ENCODE peak calls at places on chromosomes 7 and 10, in ten cellular contexts. One of them, this sample, is unnamed.
A peak's percentile ranks its signal among the peaks of the same experiment; 100 is the strongest.

GRCh38 chr7:98867271-98867701 is 2.5 kb downstream of the TMEM130 start:
- DNase-seq in GM12878: no peak
- DNase-seq in stimulated activated CD8-positive, alpha-beta memory T cell treated with anti-CD3 and anti-CD28 coated beads, Interleukin-7, amount 100 ng/mL, for 4 hours: no peak
- DNase-seq in AG04450: no peak
- DNase-seq in dorsolateral prefrontal cortex: peak; percentile 50
- DNase-seq in NCI-H1105 treated with DMSO at 0.1 percent for 48 hours: no peak
- DNase-seq in AG08395: peak; percentile 45
- DNase-seq in hypothalamus: no peak
- DNase-seq in hepatic stellate cell: peak; percentile 75
- DNase-seq in iris pigment epithelial cell: no peak
- DNase-seq in this sample: no peak

GRCh38 chr10:110221721-110222261 is 14.4 kb downstream of the MXI1 start:
- DNase-seq in GM12878: no peak
- DNase-seq in stimulated activated CD8-positive, alpha-beta memory T cell treated with anti-CD3 and anti-CD28 coated beads, Interleukin-7, amount 100 ng/mL, for 4 hours: peak; percentile 70
- DNase-seq in AG04450: peak; percentile 88
- DNase-seq in dorsolateral prefrontal cortex: peak; percentile 82
- DNase-seq in NCI-H1105 treated with DMSO at 0.1 percent for 48 hours: peak; percentile 65
- DNase-seq in AG08395: peak; percentile 78
- DNase-seq in hypothalamus: no peak
- DNase-seq in hepatic stellate cell: peak; percentile 82
- DNase-seq in iris pigment epithelial cell: peak; percentile 95
- DNase-seq in this sample: peak; percentile 88

GRCh38 chr10:133124357-133125211 is 35.4 kb upstream of the KNDC1 start:
- DNase-seq in GM12878: no peak
- DNase-seq in stimulated activated CD8-positive, alpha-beta memory T cell treated with anti-CD3 and anti-CD28 coated beads, Interleukin-7, amount 100 ng/mL, for 4 hours: no peak
- DNase-seq in AG04450: no peak
- DNase-seq in dorsolateral prefrontal cortex: no peak
- DNase-seq in NCI-H1105 treated with DMSO at 0.1 percent for 48 hours: no peak
- DNase-seq in AG08395: peak; percentile 74
- DNase-seq in hypothalamus: no peak
- DNase-seq in hepatic stellate cell: peak; percentile 61
- DNase-seq in iris pigment epithelial cell: peak; percentile 28
- DNase-seq in this sample: no peak

GRCh38 chr7:105454058-105454739 is 65.5 kb upstream of the SRPK2 start:
- DNase-seq in GM12878: no peak
- DNase-seq in stimulated activated CD8-positive, alpha-beta memory T cell treated with anti-CD3 and anti-CD28 coated beads, Interleukin-7, amount 100 ng/mL, for 4 hours: no peak
- DNase-seq in AG04450: peak; percentile 60
- DNase-seq in dorsolateral prefrontal cortex: no peak
- DNase-seq in NCI-H1105 treated with DMSO at 0.1 percent for 48 hours: no peak
- DNase-seq in AG08395: peak; percentile 86
- DNase-seq in hypothalamus: no peak
- DNase-seq in hepatic stellate cell: peak; percentile 76
- DNase-seq in iris pigment epithelial cell: peak; percentile 84
- DNase-seq in this sample: peak; percentile 68

GRCh38 chr7:36054642-36055041 is 98.4 kb upstream of the EEPD1 start:
- DNase-seq in GM12878: no peak
- DNase-seq in stimulated activated CD8-positive, alpha-beta memory T cell treated with anti-CD3 and anti-CD28 coated beads, Interleukin-7, amount 100 ng/mL, for 4 hours: no peak
- DNase-seq in AG04450: no peak
- DNase-seq in dorsolateral prefrontal cortex: no peak
- DNase-seq in NCI-H1105 treated with DMSO at 0.1 percent for 48 hours: no peak
- DNase-seq in AG08395: no peak
- DNase-seq in hypothalamus: no peak
- DNase-seq in hepatic stellate cell: no peak
- DNase-seq in iris pigment epithelial cell: no peak
- DNase-seq in this sample: no peak

GRCh38 chr10:86257683-86258082 is 108.9 kb downstream of the GRID1 start:
- DNase-seq in GM12878: no peak
- DNase-seq in stimulated activated CD8-positive, alpha-beta memory T cell treated with anti-CD3 and anti-CD28 coated beads, Interleukin-7, amount 100 ng/mL, for 4 hours: no peak
- DNase-seq in AG04450: no peak
- DNase-seq in dorsolateral prefrontal cortex: peak; percentile 5
- DNase-seq in NCI-H1105 treated with DMSO at 0.1 percent for 48 hours: no peak
- DNase-seq in AG08395: no peak
- DNase-seq in hypothalamus: no peak
- DNase-seq in hepatic stellate cell: no peak
- DNase-seq in iris pigment epithelial cell: no peak
- DNase-seq in this sample: no peak

GRCh38 chr7:157910446-157910845 is 573.6 kb downstream of the DNAJB6 start:
- DNase-seq in GM12878: no peak
- DNase-seq in stimulated activated CD8-positive, alpha-beta memory T cell treated with anti-CD3 and anti-CD28 coated beads, Interleukin-7, amount 100 ng/mL, for 4 hours: no peak
- DNase-seq in AG04450: no peak
- DNase-seq in dorsolateral prefrontal cortex: no peak
- DNase-seq in NCI-H1105 treated with DMSO at 0.1 percent for 48 hours: no peak
- DNase-seq in AG08395: no peak
- DNase-seq in hypothalamus: no peak
- DNase-seq in hepatic stellate cell: no peak
- DNase-seq in iris pigment epithelial cell: no peak
- DNase-seq in this sample: no peak

GRCh38 chr7:111933614-111934013 is 272.6 kb downstream of the DOCK4 start:
- DNase-seq in GM12878: no peak
- DNase-seq in stimulated activated CD8-positive, alpha-beta memory T cell treated with anti-CD3 and anti-CD28 coated beads, Interleukin-7, amount 100 ng/mL, for 4 hours: no peak
- DNase-seq in AG04450: no peak
- DNase-seq in dorsolateral prefrontal cortex: no peak
- DNase-seq in NCI-H1105 treated with DMSO at 0.1 percent for 48 hours: no peak
- DNase-seq in AG08395: peak; percentile 75
- DNase-seq in hypothalamus: no peak
- DNase-seq in hepatic stellate cell: no peak
- DNase-seq in iris pigment epithelial cell: no peak
- DNase-seq in this sample: no peak

GRCh38 chr7:140841316-140841715 is 83.4 kb downstream of the BRAF start:
- DNase-seq in GM12878: no peak
- DNase-seq in stimulated activated CD8-positive, alpha-beta memory T cell treated with anti-CD3 and anti-CD28 coated beads, Interleukin-7, amount 100 ng/mL, for 4 hours: no peak
- DNase-seq in AG04450: no peak
- DNase-seq in dorsolateral prefrontal cortex: no peak
- DNase-seq in NCI-H1105 treated with DMSO at 0.1 percent for 48 hours: no peak
- DNase-seq in AG08395: no peak
- DNase-seq in hypothalamus: no peak
- DNase-seq in hepatic stellate cell: no peak
- DNase-seq in iris pigment epithelial cell: no peak
- DNase-seq in this sample: no peak

GRCh38 chr7:111710839-111711380 is 148.6 kb upstream of the IMMP2L start:
- DNase-seq in GM12878: no peak
- DNase-seq in stimulated activated CD8-positive, alpha-beta memory T cell treated with anti-CD3 and anti-CD28 coated beads, Interleukin-7, amount 100 ng/mL, for 4 hours: no peak
- DNase-seq in AG04450: no peak
- DNase-seq in dorsolateral prefrontal cortex: no peak
- DNase-seq in NCI-H1105 treated with DMSO at 0.1 percent for 48 hours: no peak
- DNase-seq in AG08395: no peak
- DNase-seq in hypothalamus: no peak
- DNase-seq in hepatic stellate cell: no peak
- DNase-seq in iris pigment epithelial cell: no peak
- DNase-seq in this sample: no peak

GRCh38 chr7:134458341-134458805 is 527 bp downstream of the AKR1B1 start:
- DNase-seq in GM12878: peak; percentile 9
- DNase-seq in stimulated activated CD8-positive, alpha-beta memory T cell treated with anti-CD3 and anti-CD28 coated beads, Interleukin-7, amount 100 ng/mL, for 4 hours: peak; percentile 25
- DNase-seq in AG04450: no peak
- DNase-seq in dorsolateral prefrontal cortex: peak; percentile 52
- DNase-seq in NCI-H1105 treated with DMSO at 0.1 percent for 48 hours: peak; percentile 56
- DNase-seq in AG08395: peak; percentile 49
- DNase-seq in hypothalamus: peak; percentile 30
- DNase-seq in hepatic stellate cell: peak; percentile 68
- DNase-seq in iris pigment epithelial cell: no peak
- DNase-seq in this sample: peak; percentile 74

GRCh38 chr7:64863021-64863420 is 40.1 kb upstream of the ZNF273 start:
- DNase-seq in GM12878: no peak
- DNase-seq in stimulated activated CD8-positive, alpha-beta memory T cell treated with anti-CD3 and anti-CD28 coated beads, Interleukin-7, amount 100 ng/mL, for 4 hours: no peak
- DNase-seq in AG04450: no peak
- DNase-seq in dorsolateral prefrontal cortex: no peak
- DNase-seq in NCI-H1105 treated with DMSO at 0.1 percent for 48 hours: no peak
- DNase-seq in AG08395: no peak
- DNase-seq in hypothalamus: no peak
- DNase-seq in hepatic stellate cell: no peak
- DNase-seq in iris pigment epithelial cell: no peak
- DNase-seq in this sample: no peak

GRCh38 chr10:60310746-60311145 is 78.9 kb downstream of the ANK3 start:
- DNase-seq in GM12878: no peak
- DNase-seq in stimulated activated CD8-positive, alpha-beta memory T cell treated with anti-CD3 and anti-CD28 coated beads, Interleukin-7, amount 100 ng/mL, for 4 hours: no peak
- DNase-seq in AG04450: no peak
- DNase-seq in dorsolateral prefrontal cortex: no peak
- DNase-seq in NCI-H1105 treated with DMSO at 0.1 percent for 48 hours: no peak
- DNase-seq in AG08395: no peak
- DNase-seq in hypothalamus: no peak
- DNase-seq in hepatic stellate cell: no peak
- DNase-seq in iris pigment epithelial cell: no peak
- DNase-seq in this sample: no peak

GRCh38 chr10:63773962-63774361 is 252.8 kb downstream of the REEP3 start:
- DNase-seq in GM12878: no peak
- DNase-seq in stimulated activated CD8-positive, alpha-beta memory T cell treated with anti-CD3 and anti-CD28 coated beads, Interleukin-7, amount 100 ng/mL, for 4 hours: no peak
- DNase-seq in AG04450: no peak
- DNase-seq in dorsolateral prefrontal cortex: no peak
- DNase-seq in NCI-H1105 treated with DMSO at 0.1 percent for 48 hours: no peak
- DNase-seq in AG08395: no peak
- DNase-seq in hypothalamus: no peak
- DNase-seq in hepatic stellate cell: no peak
- DNase-seq in iris pigment epithelial cell: no peak
- DNase-seq in this sample: no peak

GRCh38 chr10:338176-339037 is 203.2 kb downstream of the ZMYND11 start:
- DNase-seq in GM12878: no peak
- DNase-seq in stimulated activated CD8-positive, alpha-beta memory T cell treated with anti-CD3 and anti-CD28 coated beads, Interleukin-7, amount 100 ng/mL, for 4 hours: no peak
- DNase-seq in AG04450: no peak
- DNase-seq in dorsolateral prefrontal cortex: peak; percentile 16
- DNase-seq in NCI-H1105 treated with DMSO at 0.1 percent for 48 hours: no peak
- DNase-seq in AG08395: no peak
- DNase-seq in hypothalamus: no peak
- DNase-seq in hepatic stellate cell: no peak
- DNase-seq in iris pigment epithelial cell: peak; percentile 21
- DNase-seq in this sample: peak; percentile 6

GRCh38 chr10:4719040-4719439 is 107.0 kb upstream of the AKR1E2 start:
- DNase-seq in GM12878: no peak
- DNase-seq in stimulated activated CD8-positive, alpha-beta memory T cell treated with anti-CD3 and anti-CD28 coated beads, Interleukin-7, amount 100 ng/mL, for 4 hours: no peak
- DNase-seq in AG04450: no peak
- DNase-seq in dorsolateral prefrontal cortex: no peak
- DNase-seq in NCI-H1105 treated with DMSO at 0.1 percent for 48 hours: no peak
- DNase-seq in AG08395: no peak
- DNase-seq in hypothalamus: no peak
- DNase-seq in hepatic stellate cell: no peak
- DNase-seq in iris pigment epithelial cell: no peak
- DNase-seq in this sample: no peak

GRCh38 chr7:140239653-140239935 is 62.8 kb upstream of the KDM7A start:
- DNase-seq in GM12878: no peak
- DNase-seq in stimulated activated CD8-positive, alpha-beta memory T cell treated with anti-CD3 and anti-CD28 coated beads, Interleukin-7, amount 100 ng/mL, for 4 hours: no peak
- DNase-seq in AG04450: no peak
- DNase-seq in dorsolateral prefrontal cortex: no peak
- DNase-seq in NCI-H1105 treated with DMSO at 0.1 percent for 48 hours: no peak
- DNase-seq in AG08395: no peak
- DNase-seq in hypothalamus: no peak
- DNase-seq in hepatic stellate cell: no peak
- DNase-seq in iris pigment epithelial cell: no peak
- DNase-seq in this sample: no peak

GRCh38 chr10:35127289-35127891 is 744 bp downstream of the CREM start:
- DNase-seq in GM12878: no peak
- DNase-seq in stimulated activated CD8-positive, alpha-beta memory T cell treated with anti-CD3 and anti-CD28 coated beads, Interleukin-7, amount 100 ng/mL, for 4 hours: peak; percentile 26
- DNase-seq in AG04450: peak; percentile 18
- DNase-seq in dorsolateral prefrontal cortex: peak; percentile 41
- DNase-seq in NCI-H1105 treated with DMSO at 0.1 percent for 48 hours: peak; percentile 1
- DNase-seq in AG08395: peak; percentile 64
- DNase-seq in hypothalamus: no peak
- DNase-seq in hepatic stellate cell: peak; percentile 63
- DNase-seq in iris pigment epithelial cell: peak; percentile 68
- DNase-seq in this sample: peak; percentile 61

GRCh38 chr10:118107541-118107940 is 60.8 kb upstream of the RAB11FIP2 start:
- DNase-seq in GM12878: no peak
- DNase-seq in stimulated activated CD8-positive, alpha-beta memory T cell treated with anti-CD3 and anti-CD28 coated beads, Interleukin-7, amount 100 ng/mL, for 4 hours: no peak
- DNase-seq in AG04450: no peak
- DNase-seq in dorsolateral prefrontal cortex: no peak
- DNase-seq in NCI-H1105 treated with DMSO at 0.1 percent for 48 hours: no peak
- DNase-seq in AG08395: no peak
- DNase-seq in hypothalamus: no peak
- DNase-seq in hepatic stellate cell: no peak
- DNase-seq in iris pigment epithelial cell: no peak
- DNase-seq in this sample: no peak

GRCh38 chr10:11118696-11119095 is 101.0 kb downstream of the CELF2 start:
- DNase-seq in GM12878: no peak
- DNase-seq in stimulated activated CD8-positive, alpha-beta memory T cell treated with anti-CD3 and anti-CD28 coated beads, Interleukin-7, amount 100 ng/mL, for 4 hours: no peak
- DNase-seq in AG04450: no peak
- DNase-seq in dorsolateral prefrontal cortex: no peak
- DNase-seq in NCI-H1105 treated with DMSO at 0.1 percent for 48 hours: no peak
- DNase-seq in AG08395: no peak
- DNase-seq in hypothalamus: no peak
- DNase-seq in hepatic stellate cell: no peak
- DNase-seq in iris pigment epithelial cell: no peak
- DNase-seq in this sample: no peak

GRCh38 chr7:105429746-105430612 is 41.3 kb upstream of the SRPK2 start:
- DNase-seq in GM12878: no peak
- DNase-seq in stimulated activated CD8-positive, alpha-beta memory T cell treated with anti-CD3 and anti-CD28 coated beads, Interleukin-7, amount 100 ng/mL, for 4 hours: peak; percentile 15
- DNase-seq in AG04450: peak; percentile 3
- DNase-seq in dorsolateral prefrontal cortex: peak; percentile 22
- DNase-seq in NCI-H1105 treated with DMSO at 0.1 percent for 48 hours: peak; percentile 67
- DNase-seq in AG08395: peak; percentile 37
- DNase-seq in hypothalamus: no peak
- DNase-seq in hepatic stellate cell: no peak
- DNase-seq in iris pigment epithelial cell: peak; percentile 59
- DNase-seq in this sample: peak; percentile 39

This sample was measured in mammary epithelial cell.